ENCODE peak calls at places on chromosomes 5 and 9, in ten cellular contexts. G, T, M, Z, X, I, N, W, P and R are unnamed samples.

GRCh38 chr9:105233836-105234235 is 10.6 kb upstream of the SLC44A1 start:
- DNase-seq in N (no peak), W (no peak), X (no peak), G (no peak), M (peak; percentile 53), P (no peak), I (peak; percentile 12), T (no peak), Z (no peak), R (no peak)

GRCh38 chr5:16889972-16890519 is 46.0 kb downstream of the MYO10 start:
- DNase-seq in G (no peak), I (no peak), W (no peak), P (no peak), M (peak; percentile 70), N (no peak), X (no peak), Z (no peak), T (no peak), R (no peak)

GRCh38 chr9:114305189-114305555 is 17.7 kb upstream of the ORM1 start:
- DNase-seq in Z (no peak), T (no peak), I (no peak), X (no peak), P (no peak), M (no peak), N (no peak), G (no peak), W (no peak), R (no peak)

GRCh38 chr5:98927242-98927987 is 1.4 kb downstream of the CHD1 start:
- DNase-seq in I (no peak), Z (no peak), N (peak; percentile 21), M (peak; percentile 64), W (peak; percentile 56), P (peak; percentile 64), T (peak; percentile 39), G (peak; percentile 69), X (peak; percentile 59), R (no peak)

GRCh38 chr5:40017151-40017550 is 592.4 kb upstream of the DAB2 start:
- DNase-seq in I (no peak), N (no peak), G (no peak), X (no peak), P (peak; percentile 25), Z (no peak), W (no peak), T (no peak), M (no peak), R (no peak)

GRCh38 chr5:141680751-141681201 is 1.3 kb downstream of the ARAP3 start:
- DNase-seq in G (peak; percentile 83), M (no peak), I (no peak), X (peak; percentile 39), P (peak; percentile 18), W (no peak), N (no peak), Z (no peak), T (peak; percentile 56), R (no peak)

GRCh38 chr5:143187495-143187894 is 216.0 kb downstream of the NR3C1 start:
- DNase-seq in I (no peak), G (no peak), Z (no peak), X (no peak), N (no peak), P (no peak), T (no peak), W (no peak), M (no peak), R (no peak)

GRCh38 chr9:125982798-125983406 is 235.7 kb downstream of the PBX3 start:
- DNase-seq in P (no peak), Z (no peak), W (no peak), M (no peak), G (no peak), X (no peak), N (no peak), I (no peak), T (no peak), R (no peak)

GRCh38 chr5:143437666-143438273 is 34.3 kb upstream of the NR3C1 start:
- DNase-seq in T (no peak), N (no peak), G (no peak), M (no peak), Z (no peak), W (no peak), X (no peak), P (no peak), I (no peak), R (no peak)

GRCh38 chr5:122195784-122196394 is 66.5 kb downstream of the ZNF474 start:
- DNase-seq in N (peak; percentile 12), W (no peak), I (peak; percentile 26), P (peak; percentile 41), G (no peak), Z (no peak), T (no peak), M (peak; percentile 79), X (no peak), R (no peak)

GRCh38 chr5:5372930-5373329 is 49.5 kb upstream of the ICE1 start:
- DNase-seq in P (no peak), I (no peak), G (no peak), X (no peak), M (no peak), Z (no peak), N (no peak), W (no peak), T (no peak), R (no peak)
- TF ChIP-seq CTCF in P (no peak), I (no peak), G (no peak), X (no peak), M (no peak), Z (no peak), N (no peak), W (no peak), T (no peak), R (no peak)

GRCh38 chr9:127629468-127630081 is 17.5 kb downstream of the STXBP1 start:
- DNase-seq in Z (no peak), X (no peak), T (no peak), G (no peak), P (peak; percentile 16), I (no peak), M (peak; percentile 18), W (no peak), N (no peak), R (no peak)
- TF ChIP-seq CTCF in Z (no peak), X (no peak), T (no peak), G (no peak), P (no peak), I (no peak), M (no peak), W (no peak), N (no peak), R (no peak)

GRCh38 chr9:32939576-32939975 is 61.9 kb downstream of the APTX start:
- DNase-seq in X (no peak), Z (no peak), I (no peak), P (no peak), M (no peak), N (no peak), G (no peak), T (no peak), W (no peak), R (no peak)

GRCh38 chr9:32942755-32943460 is 58.5 kb downstream of the APTX start:
- DNase-seq in N (no peak), G (no peak), X (no peak), I (no peak), M (no peak), Z (no peak), T (no peak), P (no peak), W (no peak), R (no peak)

DNA sequence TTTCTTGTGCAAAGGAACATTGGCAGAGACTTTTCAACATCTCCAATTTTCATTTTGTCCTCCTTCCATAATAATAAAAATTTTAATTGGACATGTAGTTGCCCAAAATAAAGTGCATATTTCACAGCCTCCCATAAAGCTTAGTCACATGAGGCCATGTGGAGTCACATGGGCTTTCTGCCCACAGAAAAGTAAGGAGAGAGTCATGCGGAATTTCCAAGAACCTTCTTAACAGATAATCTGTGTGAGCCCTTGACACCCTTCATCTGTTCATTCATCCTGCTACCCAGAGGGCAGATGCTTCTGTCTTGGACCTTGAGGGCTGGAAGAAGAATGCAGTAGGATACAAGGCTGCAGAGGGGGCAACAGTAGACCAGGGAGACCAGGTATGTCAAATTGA is 60.7 kb downstream of the APTX start:
- DNase-seq in W (no peak), I (no peak), T (no peak), G (no peak), N (no peak), P (no peak), Z (no peak), M (no peak), X (no peak), R (no peak)
- TF ChIP-seq CTCF in W (no peak), I (no peak), T (no peak), G (no peak), N (no peak), P (no peak), Z (no peak), M (no peak), X (no peak), R (no peak)

GRCh38 chr5:137318027-137318426 is 181.1 kb downstream of the SPOCK1 start:
- DNase-seq in P (no peak), G (no peak), X (no peak), T (no peak), N (no peak), W (no peak), I (no peak), M (no peak), Z (no peak), R (no peak)

GRCh38 chr5:137325721-137326120 is 173.4 kb downstream of the SPOCK1 start:
- DNase-seq in I (no peak), M (no peak), Z (no peak), X (no peak), P (no peak), T (no peak), N (no peak), W (no peak), G (no peak), R (no peak)

GRCh38 chr5:137315534-137316345 is 183.4 kb downstream of the SPOCK1 start:
- DNase-seq in P (no peak), T (no peak), G (no peak), I (no peak), N (no peak), W (no peak), Z (no peak), X (no peak), M (no peak), R (no peak)

GRCh38 chr5:137316346-137316736 is 182.8 kb downstream of the SPOCK1 start:
- DNase-seq in N (no peak), Z (no peak), X (no peak), M (no peak), G (no peak), I (no peak), T (no peak), P (no peak), W (no peak), R (no peak)

DNA sequence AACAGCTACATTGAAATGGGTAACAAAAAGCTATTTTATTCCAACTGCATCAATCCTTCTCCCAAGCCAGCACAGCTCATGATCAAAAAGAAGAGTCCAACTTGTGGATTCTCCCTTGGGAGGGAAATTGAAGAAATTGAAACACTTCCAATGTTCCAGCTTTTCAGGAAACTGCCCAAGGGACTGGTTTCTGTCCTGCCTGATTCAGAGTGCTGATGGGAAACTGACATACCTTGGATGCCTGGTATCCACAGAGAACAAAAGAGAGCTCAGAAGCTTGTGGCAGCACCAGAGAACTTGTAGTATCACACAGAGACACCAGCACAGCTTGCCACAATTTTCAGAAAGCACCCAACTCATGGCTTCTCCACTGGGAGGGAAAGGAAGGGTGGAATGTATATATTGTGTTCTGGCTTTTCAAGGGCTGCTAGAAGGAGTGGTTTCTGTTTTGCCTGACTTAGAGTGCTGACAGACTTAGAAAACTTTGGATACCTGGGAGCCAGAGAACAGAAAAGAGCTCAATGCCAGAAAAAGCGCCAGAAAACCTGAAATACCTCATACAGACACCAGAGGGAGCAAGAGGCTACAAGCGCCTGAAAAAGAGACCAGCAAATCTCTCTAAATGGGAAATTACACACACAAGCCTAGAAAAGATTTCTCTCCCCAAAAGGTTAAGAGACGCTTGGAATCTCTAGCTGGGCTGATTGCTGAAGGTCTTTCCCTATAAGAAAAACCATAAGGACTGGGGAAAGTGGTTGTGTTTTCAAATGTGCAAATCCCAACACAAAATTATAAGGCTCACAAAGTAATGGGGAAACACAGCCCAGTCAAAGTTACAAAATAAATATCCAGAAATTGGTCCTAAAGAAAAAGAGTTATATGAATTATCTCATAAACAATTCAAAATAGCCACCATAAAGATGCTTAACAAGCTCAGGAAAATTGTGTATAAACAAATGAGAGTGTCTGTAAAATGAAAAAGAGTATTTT is 178.8 kb downstream of the SPOCK1 start:
- DNase-seq in P (peak; percentile 40), T (no peak), G (no peak), W (no peak), M (peak; percentile 56), N (no peak), I (no peak), X (peak; percentile 20), Z (no peak), R (peak; percentile 42)
- TF ChIP-seq CTCF in P (peak; percentile 70), T (peak; percentile 70), G (peak; percentile 75), W (peak; percentile 46), M (peak; percentile 96), N (peak; percentile 74), I (peak; percentile 91), X (peak; percentile 72), Z (peak; percentile 74), R (peak; percentile 68)